ENCODE peak calls at places on chromosomes 3 and 15, in four cellular contexts. K is PC-3, A is right cardiac atrium, N is heart left ventricle. B is an unnamed sample.

GRCh38 chr3:23487015-23487414 is 283.9 kb downstream of the UBE2E2 start:
- DNase-seq in K (no peak), N (no peak), A (no peak), B (no peak)

GRCh38 chr15:28012231-28012630 is 86.9 kb downstream of the OCA2 start:
- DNase-seq in N (no peak), K (no peak), A (no peak), B (no peak)

GRCh38 chr3:190193210-190193609 is 72.5 kb upstream of the P3H2 start:
- DNase-seq in N (no peak), K (no peak), A (no peak), B (peak; percentile 62)

GRCh38 chr3:105719791-105720190 is 149.0 kb downstream of the CBLB start:
- DNase-seq in K (peak; percentile 29), N (no peak), A (no peak), B (no peak)

GRCh38 chr15:52191207-52191606 is at the start of gene GNB5:
- DNase-seq in A (no peak), N (no peak), K (no peak), B (no peak)

GRCh38 chr3:155647988-155648591 is 96.8 kb downstream of the PLCH1 start:
- DNase-seq in K (no peak), A (no peak), N (no peak), B (no peak)

GRCh38 chr15:65916664-65917406 is 47.5 kb downstream of the RAB11A start:
- DNase-seq in N (peak; percentile 49), A (peak; percentile 46), K (peak; percentile 48), B (peak; percentile 28)

GRCh38 chr15:48721061-48721810 is 75.7 kb upstream of the FBN1 start:
- DNase-seq in K (no peak), A (no peak), N (no peak), B (peak; percentile 66)

GRCh38 chr3:112633191-112633590 is 7.8 kb downstream of the CCDC80 start:
- DNase-seq in K (no peak), N (no peak), A (no peak), B (no peak)

GRCh38 chr3:129003578-129004112 is 2.5 kb downstream of the EFCC1 start:
- DNase-seq in N (no peak), K (peak; percentile 54), A (no peak), B (no peak)

GRCh38 chr3:150746791-150747590 is 16.0 kb downstream of the SIAH2 start:
- DNase-seq in N (no peak), K (no peak), A (no peak), B (no peak)

GRCh38 chr15:36590838-36591237 is 11.4 kb downstream of the CDIN1 start:
- DNase-seq in K (peak; percentile 95), A (no peak), N (no peak), B (no peak)

GRCh38 chr3:46368569-46368968 is 2.2 kb upstream of the CCR5 start:
- DNase-seq in A (peak; percentile 58), K (peak; percentile 68), N (peak; percentile 57), B (peak; percentile 26)

GRCh38 chr3:71498053-71498452 is 85.5 kb downstream of the FOXP1 start:
- DNase-seq in N (no peak), A (no peak), K (no peak), B (no peak)

GRCh38 chr3:194070634-194071409 is 65.1 kb upstream of the HES1 start:
- DNase-seq in A (peak; percentile 92), N (peak; percentile 89), K (peak; percentile 93), B (peak; percentile 93)

GRCh38 chr3:171508676-171509075 is 48.5 kb upstream of the TNIK start:
- DNase-seq in N (no peak), A (no peak), K (no peak), B (no peak)

GRCh38 chr3:134250717-134251220 is at the start of gene RYK:
- DNase-seq in N (peak; percentile 83), K (peak; percentile 81), A (peak; percentile 86), B (peak; percentile 85)

GRCh38 chr3:128335621-128336296 is 130.9 kb downstream of the DNAJB8 start:
- DNase-seq in N (no peak), A (no peak), K (peak; percentile 63), B (no peak)

GRCh38 chr3:197541756-197542539 is 13.8 kb downstream of the BDH1 start:
- DNase-seq in K (no peak), A (peak; percentile 64), N (peak; percentile 67), B (peak; percentile 26)

GRCh38 chr15:90883971-90884718 is at the start of gene FES:
- DNase-seq in K (no peak), N (peak; percentile 87), A (peak; percentile 82), B (peak; percentile 69)

GRCh38 chr3:70308760-70309159 is 3.7 kb downstream of the MDFIC2 start:
- DNase-seq in N (no peak), A (no peak), K (peak; percentile 13), B (peak; percentile 14)

GRCh38 chr3:174821477-174821876 is 37.7 kb upstream of the NAALADL2 start:
- DNase-seq in N (no peak), A (no peak), K (no peak), B (no peak)

GRCh38 chr3:9226326-9226725 is 23.1 kb downstream of the SRGAP3 start:
- DNase-seq in K (peak; percentile 90), N (no peak), A (no peak), B (peak; percentile 60)

GRCh38 chr15:81182746-81183402 is 13.8 kb upstream of the IL16 start:
- DNase-seq in K (no peak), N (peak; percentile 32), A (no peak), B (no peak)

GRCh38 chr3:115999001-115999400 is 375.7 kb downstream of the GAP43 start:
- DNase-seq in A (no peak), N (no peak), K (no peak), B (no peak)

GRCh38 chr3:154990543-154990942 is 89.6 kb upstream of the MME start:
- DNase-seq in A (no peak), N (no peak), K (no peak), B (no peak)

GRCh38 chr15:45140851-45141250 is 11.1 kb downstream of the DUOX1 start:
- DNase-seq in A (no peak), K (no peak), N (no peak), B (no peak)

GRCh38 chr3:47440131-47440530 is 35.6 kb downstream of the SCAP start:
- DNase-seq in A (no peak), N (no peak), K (peak; percentile 31), B (no peak)

GRCh38 chr3:14238356-14238755 is 59.7 kb downstream of the LSM3 start:
- DNase-seq in N (no peak), A (no peak), K (no peak), B (no peak)

GRCh38 chr15:60511351-60512157 is 32.6 kb upstream of the ICE2 start:
- DNase-seq in N (no peak), A (no peak), K (no peak), B (no peak)

GRCh38 chr3:141076821-141077571 is 25.8 kb downstream of the SPSB4 start:
- DNase-seq in K (no peak), N (peak; percentile 56), A (peak; percentile 58), B (peak; percentile 76)

GRCh38 chr3:16728762-16729745 is 123.8 kb upstream of the DAZL start:
- DNase-seq in N (no peak), A (no peak), K (peak; percentile 90), B (peak; percentile 39)

GRCh38 chr3:124582621-124583437 is 147.4 kb upstream of the UMPS start:
- DNase-seq in K (peak; percentile 78), A (no peak), N (no peak), B (no peak)

GRCh38 chr15:79811406-79812405 is 85.1 kb downstream of the MTHFS start:
- DNase-seq in A (peak; percentile 76), K (no peak), N (peak; percentile 56), B (peak; percentile 85)

GRCh38 chr3:20096135-20096685 is 56.0 kb downstream of the KAT2B start:
- DNase-seq in A (no peak), N (no peak), K (no peak), B (no peak)

GRCh38 chr15:79004336-79004735 is 59.5 kb upstream of the CTSH start:
- DNase-seq in K (peak; percentile 47), A (no peak), N (peak; percentile 26), B (peak; percentile 71)

GRCh38 chr15:34055868-34056595 is 17.0 kb upstream of the AVEN start:
- DNase-seq in A (no peak), N (no peak), K (peak; percentile 11), B (no peak)

GRCh38 chr15:74431116-74431515 is 2.6 kb downstream of the SEMA7A start:
- DNase-seq in K (no peak), A (no peak), N (no peak), B (no peak)

GRCh38 chr15:74432968-74433591 is 678 bp downstream of the SEMA7A start:
- DNase-seq in A (no peak), K (no peak), N (no peak), B (no peak)

GRCh38 chr15:74430510-74430951 is 3.2 kb downstream of the SEMA7A start:
- DNase-seq in K (no peak), N (no peak), A (no peak), B (no peak)

GRCh38 chr15:74432271-74432967 is 1.3 kb downstream of the SEMA7A start:
- DNase-seq in K (peak; percentile 18), A (no peak), N (no peak), B (no peak)

GRCh38 chr15:74431645-74432044 is 2.1 kb downstream of the SEMA7A start:
- DNase-seq in A (no peak), K (peak; percentile 24), N (no peak), B (no peak)
- H3K4me3 ChIP-seq in A (no peak overlapping the region), K (peak overlapping the region; percentile 94), N (no peak overlapping the region), B (no peak overlapping the region)

DNA sequence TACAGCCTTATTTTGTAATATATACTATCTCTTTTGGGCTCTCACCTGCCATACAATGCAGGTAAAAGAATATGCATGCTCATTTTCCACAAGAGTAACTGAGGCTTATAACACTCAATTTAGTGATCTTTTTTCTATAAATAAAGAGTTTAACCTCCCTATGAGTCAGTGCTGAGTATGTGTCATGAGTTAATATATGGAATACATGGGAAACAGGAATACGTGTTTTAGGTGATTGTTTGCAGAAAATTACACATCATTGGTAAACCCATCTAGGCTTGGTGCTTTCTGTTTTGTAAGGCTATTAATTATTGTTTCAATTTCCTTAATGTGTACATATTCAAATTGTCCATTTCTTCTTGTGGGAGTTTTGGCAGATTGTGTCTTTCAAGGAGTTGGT is 411.3 kb downstream of the GRM7 start:
- DNase-seq in A (no peak), N (no peak), K (no peak), B (no peak)
- H3K9me3 ChIP-seq in A (no peaks in the 10 kb centered on the region), N (no peaks in the 10 kb centered on the region), K (peaks cover 32% of the 10 kb centered on the region), B (no peaks in the 10 kb centered on the region)

GRCh38 chr3:17979911-17980310 is 237.5 kb upstream of the TBC1D5 start:
- DNase-seq in A (no peak), N (no peak), K (no peak), B (no peak)
- H3K4me3 ChIP-seq in A (no peak overlapping the region), N (no peak overlapping the region), K (no peak overlapping the region), B (no peak overlapping the region)

DNA sequence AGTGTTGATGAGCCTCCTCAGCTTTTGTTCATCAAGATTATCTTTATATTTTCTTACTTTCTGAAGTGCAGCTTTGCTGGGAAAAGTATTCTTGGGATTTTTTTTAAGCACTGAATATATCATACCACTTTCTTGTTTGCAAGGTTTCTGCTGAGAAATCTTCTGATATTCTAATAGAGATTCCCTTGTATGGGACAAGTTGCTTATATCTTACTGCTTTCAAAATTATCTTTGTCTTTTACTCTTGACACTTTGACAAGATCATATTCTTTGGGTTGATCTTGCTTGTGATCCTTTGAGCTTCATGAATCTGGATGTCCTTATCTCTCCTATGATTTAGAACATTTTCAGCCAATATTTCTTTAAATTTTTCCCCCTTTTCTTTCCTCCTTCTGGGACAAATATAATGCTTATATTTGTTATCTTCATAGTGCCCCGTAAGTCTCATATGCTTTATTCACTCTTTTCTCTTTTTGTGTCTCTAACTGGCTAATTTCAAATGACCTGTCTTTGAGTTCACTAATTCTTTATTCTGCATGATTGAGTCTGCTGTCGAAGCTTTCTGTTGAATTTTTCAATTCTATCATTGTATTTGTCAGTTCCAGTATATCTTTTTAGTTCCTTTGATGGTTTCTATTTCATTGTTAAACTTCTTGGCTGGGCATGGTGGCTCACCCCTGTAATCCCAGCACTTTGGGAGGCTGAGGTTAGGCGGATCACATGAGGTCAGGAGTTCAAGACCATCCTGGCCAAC is 211.4 kb upstream of the MANF start:
- DNase-seq in K (no peak), A (no peak), N (no peak), B (no peak)
- H3K9me3 ChIP-seq in K (peaks cover 11% of the 10 kb centered on the region), A (peaks cover 2% of the 10 kb centered on the region), N (peaks cover 35% of the 10 kb centered on the region), B (peaks cover 4% of the 10 kb centered on the region)

B was measured in MG63.